ENCODE peak calls at places on chromosomes 6 and 20, in eight cellular contexts. M is fibroblast of lung, A is heart left ventricle, X is K562, D is GM23248, C is DND-41, P is ascending aorta, Y is pancreas. K is an unnamed sample.

GRCh38 chr20:16381444-16381843 is 191.8 kb downstream of the KIF16B start:
- DNase-seq in A (no peak), D (no peak), Y (no peak), X (no peak), C (no peak), M (no peak), P (no peak), K (no peak)

GRCh38 chr6:68343901-68344300 is 291.2 kb upstream of the ADGRB3 start:
- DNase-seq in X (peak; percentile 53), C (peak; percentile 16), D (peak; percentile 1), P (no peak), Y (no peak), M (peak; percentile 37), A (no peak), K (no peak)

GRCh38 chr20:36149469-36149868 is 5.1 kb upstream of the EPB41L1 start:
- DNase-seq in C (no peak), X (no peak), P (peak; percentile 73), Y (no peak), D (no peak), M (no peak), A (peak; percentile 74), K (no peak)

GRCh38 chr6:111727798-111728197 is 122.1 kb upstream of the TRAF3IP2 start:
- DNase-seq in P (no peak), M (peak; percentile 79), A (no peak), C (no peak), D (peak; percentile 61), X (peak; percentile 41), Y (no peak), K (no peak)

GRCh38 chr6:79377830-79378460 is 143.5 kb upstream of the HMGN3 start:
- DNase-seq in A (no peak), C (no peak), D (no peak), X (no peak), M (no peak), Y (no peak), P (no peak), K (no peak)

GRCh38 chr6:52849137-52849536 is 8.5 kb upstream of the GSTA5 start:
- DNase-seq in D (no peak), Y (no peak), X (no peak), C (no peak), M (no peak), P (no peak), A (no peak), K (no peak)

GRCh38 chr20:51360451-51361230 is 181.9 kb downstream of the NFATC2 start:
- DNase-seq in M (peak; percentile 100), P (peak; percentile 73), D (peak; percentile 98), A (no peak), Y (no peak), X (no peak), C (no peak), K (no peak)

GRCh38 chr6:11770546-11771466 is 7.8 kb downstream of the ADTRP start:
- DNase-seq in A (peak; percentile 89), X (no peak), P (peak; percentile 96), M (peak; percentile 100), Y (peak; percentile 34), C (no peak), D (peak; percentile 99), K (peak; percentile 87)

GRCh38 chr6:36345681-36346417 is 9.2 kb upstream of the BNIP5 start:
- DNase-seq in D (no peak), Y (no peak), M (no peak), P (no peak), C (no peak), A (no peak), X (peak; percentile 53), K (no peak)

GRCh38 chr20:43529457-43530153 is 22.1 kb downstream of the L3MBTL1 start:
- DNase-seq in A (no peak), X (no peak), M (no peak), Y (no peak), C (no peak), D (no peak), P (no peak), K (no peak)

GRCh38 chr6:168089186-168090063 is 10.4 kb upstream of the FRMD1 start:
- DNase-seq in M (no peak), C (no peak), X (no peak), P (no peak), A (no peak), Y (no peak), D (no peak), K (no peak)

GRCh38 chr20:15682690-15683089 is 890.6 kb downstream of the KIF16B start:
- DNase-seq in M (peak; percentile 11), A (no peak), X (no peak), Y (no peak), D (peak; percentile 2), C (no peak), P (no peak), K (no peak)

GRCh38 chr20:3307078-3307477 is 68.1 kb upstream of the SLC4A11 start:
- DNase-seq in A (no peak), Y (no peak), D (no peak), P (no peak), M (no peak), C (no peak), X (no peak), K (no peak)

GRCh38 chr6:149026530-149026942 is 279.7 kb downstream of the UST start:
- DNase-seq in P (no peak), Y (no peak), A (no peak), C (peak; percentile 57), D (peak; percentile 94), M (peak; percentile 91), X (peak; percentile 66), K (no peak)

GRCh38 chr6:33949877-33950831 is 146.4 kb upstream of the MLN start:
- DNase-seq in P (no peak), C (no peak), D (no peak), Y (no peak), X (no peak), A (no peak), M (no peak), K (no peak)

GRCh38 chr20:24663496-24663895 is 194.1 kb downstream of the SYNDIG1 start:
- DNase-seq in A (no peak), C (no peak), Y (no peak), D (no peak), M (no peak), P (no peak), X (no peak), K (no peak)

GRCh38 chr6:903746-904145 is 210.8 kb upstream of the EXOC2 start:
- DNase-seq in M (peak; percentile 67), P (no peak), A (no peak), D (peak; percentile 37), Y (no peak), C (no peak), X (no peak), K (no peak)

GRCh38 chr6:100281471-100281878 is 183.2 kb downstream of the SIM1 start:
- DNase-seq in P (no peak), A (no peak), X (no peak), D (no peak), C (no peak), M (no peak), Y (no peak), K (no peak)

GRCh38 chr6:36716476-36717093 is 19.0 kb downstream of the RAB44 start:
- DNase-seq in X (no peak), D (no peak), Y (no peak), A (no peak), M (no peak), P (no peak), C (no peak), K (no peak)

GRCh38 chr6:114007451-114007953 is 36.6 kb upstream of the HDAC2 start:
- DNase-seq in M (peak; percentile 37), P (no peak), C (peak; percentile 66), Y (no peak), A (no peak), D (no peak), X (no peak), K (no peak)

GRCh38 chr6:11198663-11199603 is 33.5 kb downstream of the NEDD9 start:
- DNase-seq in D (no peak), X (no peak), C (peak; percentile 77), P (no peak), A (no peak), Y (no peak), M (no peak), K (no peak)

GRCh38 chr6:3194535-3195376 is 32.7 kb downstream of the TUBB2B start:
- DNase-seq in Y (no peak), A (peak; percentile 50), M (peak; percentile 79), P (no peak), C (peak; percentile 8), D (no peak), X (no peak), K (no peak)

GRCh38 chr20:63322146-63322922 is 29.3 kb downstream of the COL20A1 start:
- DNase-seq in P (peak; percentile 50), A (peak; percentile 9), D (no peak), C (no peak), X (peak; percentile 41), Y (no peak), M (no peak), K (no peak)

GRCh38 chr6:35062676-35063574 is 78.2 kb downstream of the TCP11 start:
- DNase-seq in P (no peak), C (peak; percentile 92), M (no peak), X (no peak), Y (no peak), D (no peak), A (no peak), K (no peak)

GRCh38 chr20:49999329-49999728 is 16.5 kb downstream of the SNAI1 start:
- DNase-seq in D (no peak), M (no peak), C (no peak), X (no peak), A (no peak), P (no peak), Y (no peak), K (no peak)

GRCh38 chr6:125950293-125950692 is 6.3 kb upstream of the HINT3 start:
- DNase-seq in M (peak; percentile 82), D (peak; percentile 86), C (no peak), A (no peak), Y (no peak), X (peak; percentile 41), P (no peak), K (no peak)
- H3K4me1 ChIP-seq in M (peaks cover 10% of the 10 kb centered on the region), D (peaks cover 40% of the 10 kb centered on the region), C (no peaks in the 10 kb centered on the region), A (peaks cover 6% of the 10 kb centered on the region), Y (peaks cover 18% of the 10 kb centered on the region), X (peaks cover 63% of the 10 kb centered on the region), P (peaks cover 9% of the 10 kb centered on the region), K (no peaks in the 10 kb centered on the region)

GRCh38 chr20:6122873-6123649 is at the start of gene FERMT1:
- DNase-seq in D (peak; percentile 90), Y (peak; percentile 49), M (peak; percentile 69), C (no peak), X (no peak), P (no peak), A (peak; percentile 29), K (peak; percentile 22)
- H3K4me3 ChIP-seq in D (peak within 1 kb of the TSS; percentile 77), Y (peak within 1 kb of the TSS; percentile 50), M (peak within 1 kb of the TSS; percentile 72), C (no peak within 1 kb of the TSS), X (no peak within 1 kb of the TSS), P (peak within 1 kb of the TSS; percentile 49), A (peak within 1 kb of the TSS; percentile 66), K (peak within 1 kb of the TSS; percentile 29)

GRCh38 chr6:88616380-88616779 is 347.0 kb downstream of the RNGTT start:
- DNase-seq in D (no peak), C (no peak), P (no peak), Y (no peak), M (no peak), A (no peak), X (no peak), K (no peak)
- H3K4me1 ChIP-seq in D (no peaks in the 10 kb centered on the region), C (no peaks in the 10 kb centered on the region), P (no peaks in the 10 kb centered on the region), Y (no peaks in the 10 kb centered on the region), M (no peaks in the 10 kb centered on the region), A (no peaks in the 10 kb centered on the region), X (no peaks in the 10 kb centered on the region), K (no peaks in the 10 kb centered on the region)

DNA sequence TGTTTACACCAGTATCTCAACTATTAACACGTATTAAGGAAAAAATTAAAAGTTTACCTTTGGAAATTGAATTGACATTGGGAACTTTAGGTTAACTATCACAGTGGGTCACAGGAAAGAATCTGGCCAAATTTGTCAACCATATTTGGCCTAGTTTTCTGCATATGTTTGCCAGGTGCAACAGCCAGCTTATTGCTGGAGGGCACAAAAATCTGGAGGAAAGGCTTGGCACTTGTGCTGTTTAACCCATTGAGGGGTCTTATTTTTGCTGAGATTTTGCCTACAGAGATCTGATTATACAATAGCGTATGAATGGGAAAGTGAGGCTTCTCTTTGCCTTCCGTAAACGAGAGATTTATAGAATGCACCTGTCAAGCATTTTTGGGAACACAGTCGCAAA is 190.4 kb downstream of the PRL start:
- DNase-seq in P (no peak), A (no peak), Y (no peak), C (no peak), X (no peak), M (no peak), D (no peak), K (no peak)
- H3K4me3 ChIP-seq in P (no peak overlapping the region), A (no peak overlapping the region), Y (no peak overlapping the region), C (no peak overlapping the region), X (no peak overlapping the region), M (no peak overlapping the region), D (no peak overlapping the region), K (no peak overlapping the region)

K was measured in uterus.